ENCODE peak calls at places on chromosome 2, in ten cellular contexts. M is GM23338; Z is CD8-positive, alpha-beta memory T cell; J is right lobe of liver; D is astrocyte of the cerebellum; R is fibroblast of the aortic adventitia; N is SJSA1; P is upper lobe of right lung; C is astrocyte; A is kidney. U is an unnamed sample.

GRCh38 chr2:112005391-112006075 is 49.5 kb upstream of the TMEM87B start:
- DNase-seq in A (no peak), Z (no peak), P (no peak), N (no peak), M (no peak), C (no peak), J (no peak), D (no peak), R (no peak), U (no peak)

GRCh38 chr2:120059483-120059882 is 46.6 kb downstream of the EPB41L5 start:
- DNase-seq in N (no peak), P (no peak), C (no peak), Z (no peak), D (no peak), R (no peak), J (no peak), A (no peak), M (no peak), U (no peak)

GRCh38 chr2:241300000-241300399 is 15.5 kb downstream of the HDLBP start:
- DNase-seq in D (no peak), A (no peak), R (no peak), N (no peak), P (no peak), J (no peak), Z (peak; percentile 10), C (no peak), M (peak; percentile 52), U (no peak)

GRCh38 chr2:202171246-202171833 is 67.1 kb downstream of the SUMO1 start:
- DNase-seq in C (no peak), P (no peak), R (no peak), N (no peak), D (no peak), Z (no peak), A (no peak), J (no peak), M (peak; percentile 88), U (no peak)

GRCh38 chr2:232588680-232589585 is 38.4 kb downstream of the EIF4E2 start:
- DNase-seq in R (peak; percentile 94), M (no peak), Z (no peak), J (peak; percentile 79), P (peak; percentile 72), A (peak; percentile 84), C (peak; percentile 83), D (peak; percentile 74), N (no peak), U (peak; percentile 60)

GRCh38 chr2:24122-24521 is 22.2 kb downstream of the FAM110C start:
- DNase-seq in C (no peak), A (no peak), M (no peak), J (no peak), D (no peak), P (no peak), Z (no peak), N (no peak), R (no peak), U (no peak)

GRCh38 chr2:169696381-169696780 is 2.1 kb downstream of the PHOSPHO2 start:
- DNase-seq in C (no peak), J (no peak), N (no peak), P (no peak), Z (no peak), D (no peak), M (no peak), R (no peak), A (no peak), U (no peak)

GRCh38 chr2:20917724-20918572 is 95.0 kb upstream of the LDAH start:
- DNase-seq in A (no peak), D (no peak), M (no peak), C (peak; percentile 22), Z (no peak), R (peak; percentile 5), J (no peak), N (no peak), P (no peak), U (no peak)

GRCh38 chr2:215503381-215503780 is 67.5 kb upstream of the FN1 start:
- DNase-seq in R (peak; percentile 36), N (no peak), D (no peak), A (no peak), J (no peak), Z (no peak), M (no peak), C (no peak), P (no peak), U (no peak)

GRCh38 chr2:215507126-215507525 is 71.3 kb upstream of the FN1 start:
- DNase-seq in A (no peak), N (no peak), M (no peak), Z (no peak), P (no peak), C (no peak), J (no peak), R (no peak), D (no peak), U (no peak)

GRCh38 chr2:215504547-215504946 is 68.7 kb upstream of the FN1 start:
- DNase-seq in M (no peak), N (no peak), A (no peak), D (no peak), R (peak; percentile 38), C (peak; percentile 62), J (no peak), Z (no peak), P (no peak), U (no peak)

GRCh38 chr2:215506604-215506990 is 70.7 kb upstream of the FN1 start:
- DNase-seq in N (no peak), A (no peak), P (no peak), R (no peak), J (no peak), M (no peak), C (no peak), Z (no peak), D (no peak), U (no peak)

DNA sequence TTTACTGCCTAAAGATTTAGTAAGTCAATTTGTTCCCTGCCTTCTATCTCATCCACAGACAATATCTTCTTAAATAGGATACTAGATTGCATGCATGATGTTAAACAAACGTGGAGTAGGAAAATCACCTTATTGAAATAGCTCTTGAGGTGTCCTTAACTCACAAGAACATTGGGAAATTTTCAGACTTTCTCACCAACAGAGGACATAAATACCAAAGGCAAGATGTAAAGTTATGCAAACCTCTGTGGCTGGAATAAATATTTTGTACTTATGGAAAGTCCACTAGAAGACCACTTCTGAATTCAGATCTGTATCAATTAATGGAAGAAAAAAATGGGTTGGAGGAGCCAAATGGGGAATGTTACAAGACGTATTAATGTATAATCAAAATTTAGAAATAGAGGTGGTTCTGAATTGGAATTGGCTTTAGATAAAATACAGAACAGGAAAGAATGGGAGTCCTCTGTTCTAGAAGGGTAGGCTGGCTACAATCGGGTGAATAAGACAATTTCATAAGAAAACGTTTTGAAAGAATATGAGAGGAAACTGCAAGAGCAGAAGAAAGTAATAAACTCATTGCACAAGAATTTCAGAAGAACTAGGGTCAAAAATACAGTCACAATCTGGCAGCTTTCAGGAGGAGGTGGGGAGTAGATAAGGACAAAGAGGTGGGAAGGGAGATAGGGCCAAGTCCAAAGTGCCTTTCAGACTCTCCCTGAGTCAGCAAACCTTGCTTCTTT is 69.3 kb upstream of the FN1 start:
- DNase-seq in P (no peak), Z (no peak), C (peak; percentile 95), N (no peak), M (no peak), D (no peak), R (peak; percentile 99), J (no peak), A (no peak), U (peak; percentile 20)
- H3K4me3 ChIP-seq in P (no peak overlapping the region), Z (no peak overlapping the region), C (no peak overlapping the region), N (no peak overlapping the region), M (no peak overlapping the region), D (no peak overlapping the region), R (no peak overlapping the region), J (no peak overlapping the region), A (no peak overlapping the region), U (no peak overlapping the region)

GRCh38 chr2:235575431-235575830 is 81.6 kb downstream of the AGAP1 start:
- DNase-seq in A (no peak), C (no peak), P (no peak), N (no peak), Z (no peak), D (no peak), R (no peak), J (no peak), M (no peak), U (no peak)

GRCh38 chr2:235575904-235576303 is 82.1 kb downstream of the AGAP1 start:
- DNase-seq in D (no peak), Z (no peak), J (no peak), C (no peak), M (no peak), P (no peak), R (no peak), A (peak; percentile 48), N (no peak), U (no peak)

GRCh38 chr2:235579128-235579527 is 85.3 kb downstream of the AGAP1 start:
- DNase-seq in J (no peak), R (no peak), N (no peak), A (no peak), P (no peak), M (no peak), Z (no peak), D (no peak), C (no peak), U (no peak)

GRCh38 chr2:235576337-235576910 is 82.6 kb downstream of the AGAP1 start:
- DNase-seq in M (no peak), J (no peak), A (peak; percentile 62), R (no peak), P (no peak), N (no peak), Z (no peak), D (no peak), C (no peak), U (no peak)

DNA sequence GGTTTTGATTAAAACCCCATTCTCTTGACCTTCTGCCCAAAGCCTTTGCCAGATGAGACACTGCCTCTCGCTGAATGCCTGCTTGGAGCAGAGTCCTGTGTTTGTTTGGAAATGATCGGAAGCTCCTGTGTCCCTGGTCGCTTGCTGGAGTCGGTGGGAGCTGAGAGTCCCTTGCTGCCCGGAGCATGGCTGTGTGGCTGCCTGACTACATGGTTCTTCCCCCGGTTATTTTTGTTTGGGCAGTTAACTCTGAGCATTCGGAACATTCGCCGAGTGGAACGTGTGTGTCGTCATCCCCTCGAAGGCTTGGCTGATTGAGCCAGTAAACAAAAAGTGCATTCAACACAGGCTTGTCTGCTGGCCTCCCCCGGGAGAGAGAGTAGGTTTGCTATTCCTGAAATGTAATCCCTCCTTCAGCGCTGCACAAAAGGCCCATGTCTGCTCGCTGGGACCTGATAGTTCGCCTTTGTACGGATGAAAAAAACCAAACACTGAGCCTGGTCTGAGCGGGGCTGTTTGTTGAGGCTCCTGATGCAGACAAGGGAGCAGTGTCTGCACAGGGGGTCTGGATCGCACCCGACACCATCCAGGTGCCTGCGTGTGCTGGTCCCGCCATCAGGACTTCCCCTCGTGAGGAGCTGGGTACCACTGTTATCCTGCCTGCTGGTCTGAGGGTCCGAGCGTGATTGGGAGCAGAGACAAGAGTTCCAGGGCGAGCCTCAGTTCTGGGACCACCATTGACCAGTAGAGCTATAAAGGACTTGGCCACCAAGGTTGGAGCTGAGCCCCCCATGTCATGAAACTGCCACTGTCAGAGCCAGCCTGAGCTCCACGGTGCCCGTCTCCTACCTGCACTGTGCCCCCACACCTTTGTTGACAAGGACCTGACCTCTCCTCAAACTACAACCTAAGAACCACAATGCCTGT is 83.8 kb downstream of the AGAP1 start:
- DNase-seq in R (no peak), J (peak; percentile 50), A (peak; percentile 62), M (no peak), N (no peak), D (peak; percentile 20), C (peak; percentile 33), P (no peak), Z (no peak), U (peak; percentile 18)
- H3K4me3 ChIP-seq in R (no peak overlapping the region), J (no peak overlapping the region), A (peak overlapping the region; percentile 4), M (no peak overlapping the region), N (no peak overlapping the region), D (no peak overlapping the region), C (no peak overlapping the region), P (no peak overlapping the region), Z (no peak overlapping the region), U (no peak overlapping the region)

GRCh38 chr2:62457555-62457954 is 48.4 kb downstream of the TMEM17 start:
- DNase-seq in C (no peak), N (no peak), M (no peak), Z (no peak), P (no peak), A (no peak), D (no peak), R (no peak), J (no peak), U (no peak)
- H3K4me3 ChIP-seq in C (peak overlapping the region; percentile 59), N (peak overlapping the region; percentile 52), M (peak overlapping the region; percentile 78), Z (peak overlapping the region; percentile 55), P (peak overlapping the region; percentile 71), A (peak overlapping the region; percentile 73), D (peak overlapping the region; percentile 49), R (peak overlapping the region; percentile 69), J (peak overlapping the region; percentile 64), U (no peak overlapping the region)

DNA sequence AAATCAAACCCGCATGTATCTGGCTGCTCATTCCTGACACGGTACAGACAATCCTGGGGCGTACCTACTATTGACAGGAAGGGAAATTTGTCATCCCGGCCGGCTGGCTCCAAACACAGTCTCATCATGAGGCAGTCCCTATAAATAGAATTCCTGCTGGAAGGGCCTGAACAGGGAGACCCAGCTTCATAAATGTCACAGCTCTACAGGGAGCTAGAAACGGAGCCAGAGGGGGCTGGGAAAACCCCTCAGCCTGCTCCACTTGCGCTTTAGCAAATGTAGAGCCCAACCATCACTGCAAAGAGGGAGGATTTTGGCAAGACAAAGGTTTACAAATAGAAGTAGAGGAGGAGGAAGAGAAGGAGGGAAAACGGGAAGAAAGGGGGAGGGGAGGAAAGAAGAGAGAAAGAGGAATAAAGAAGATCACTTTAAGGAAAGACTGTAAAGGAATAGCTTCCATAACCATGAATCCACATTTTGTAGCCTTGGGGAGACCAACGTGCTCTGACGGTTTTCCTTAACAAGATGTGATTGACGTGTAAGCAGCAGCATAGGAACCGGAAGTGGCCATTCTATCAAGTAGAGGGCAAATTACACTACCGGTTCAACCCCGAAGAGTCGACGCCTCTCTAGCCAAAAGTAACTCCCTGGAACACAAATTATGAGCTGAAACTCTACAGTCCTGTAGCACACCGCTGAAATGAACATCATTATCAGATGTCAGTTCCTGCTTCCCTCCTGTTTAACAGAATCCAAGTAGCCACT is 56.8 kb upstream of the TTN start:
- DNase-seq in C (peak; percentile 32), M (peak; percentile 53), N (peak; percentile 54), Z (no peak), P (no peak), R (peak; percentile 69), A (peak; percentile 69), J (no peak), D (no peak), U (no peak)
- H3K4me3 ChIP-seq in C (no peak overlapping the region), M (no peak overlapping the region), N (no peak overlapping the region), Z (no peak overlapping the region), P (peak overlapping the region; percentile 9), R (peak overlapping the region; percentile 3), A (no peak overlapping the region), J (no peak overlapping the region), D (no peak overlapping the region), U (no peak overlapping the region)

U was measured in AG04450.